ENCODE peak calls at places on chromosomes 2 and 18, in four cellular contexts. L is dorsolateral prefrontal cortex, V is mesothelial cell of epicardium, R is body of pancreas. C is an unnamed sample.

GRCh38 chr2:212032536-212033219 is 505.9 kb downstream of the ERBB4 start:
- DNase-seq in L (no peak), V (no peak), R (no peak), C (no peak)

GRCh38 chr2:154194917-154195643 is 323.4 kb downstream of the GALNT13 start:
- DNase-seq in L (no peak), V (no peak), R (no peak), C (no peak)

GRCh38 chr2:11161747-11162146 is 6.5 kb downstream of the SLC66A3 start:
- DNase-seq in L (no peak), V (peak), R (no peak), C (no peak)

GRCh38 chr2:193973781-193974180 is 1683.2 kb upstream of the SLC39A10 start:
- DNase-seq in L (no peak), V (no peak), R (no peak), C (no peak)

GRCh38 chr2:239938651-239939486 is 86.3 kb downstream of the NDUFA10 start:
- DNase-seq in L (peak), V (no peak), R (peak), C (peak)

GRCh38 chr2:182946949-182947348 is 80.5 kb upstream of the FRZB start:
- DNase-seq in L (no peak), V (no peak), R (no peak), C (no peak)

GRCh38 chr2:175577405-175577986 is 396.0 kb upstream of the ATP5MC3 start:
- DNase-seq in L (no peak), V (no peak), R (no peak), C (no peak)

GRCh38 chr2:35298493-35298892 is 1057.1 kb upstream of the CRIM1 start:
- DNase-seq in L (no peak), V (no peak), R (no peak), C (no peak)

GRCh38 chr2:28004086-28004485 is 113.6 kb downstream of the BABAM2 start:
- DNase-seq in L (no peak), V (no peak), R (no peak), C (no peak)

GRCh38 chr18:12328179-12328823 is 20.3 kb downstream of the TUBB6 start:
- DNase-seq in L (no peak), V (no peak), R (no peak), C (no peak)

GRCh38 chr18:63850010-63850409 is 37.5 kb upstream of the SERPINB2 start:
- DNase-seq in L (no peak), V (no peak), R (no peak), C (no peak)

GRCh38 chr18:48028716-48029115 is 98.3 kb upstream of the SMAD2 start:
- DNase-seq in L (no peak), V (no peak), R (no peak), C (no peak)

GRCh38 chr2:88452151-88452851 is at the start of gene FOXI3:
- DNase-seq in L (no peak), V (peak), R (no peak), C (peak)

GRCh38 chr18:28903366-28903765 is 726.4 kb upstream of the CDH2 start:
- DNase-seq in L (no peak), V (no peak), R (no peak), C (no peak)

GRCh38 chr2:85537600-85538506 is 1.1 kb upstream of the MAT2A start:
- DNase-seq in L (peak), V (peak), R (peak), C (peak)

GRCh38 chr2:42954227-42954962 is 162.0 kb upstream of the HAAO start:
- DNase-seq in L (no peak), V (no peak), R (no peak), C (no peak)

GRCh38 chr2:175030380-175031271 is 25.4 kb upstream of the CHN1 start:
- DNase-seq in L (no peak), V (peak), R (peak), C (no peak)

GRCh38 chr2:236612737-236613136 is 43.1 kb downstream of the ACKR3 start:
- DNase-seq in L (no peak), V (no peak), R (peak), C (no peak)

GRCh38 chr2:215839309-215839708 is 174.0 kb downstream of the MREG start:
- DNase-seq in L (no peak), V (no peak), R (no peak), C (no peak)

GRCh38 chr2:215839816-215840215 is 173.5 kb downstream of the MREG start:
- DNase-seq in L (no peak), V (no peak), R (no peak), C (no peak)

GRCh38 chr2:215843579-215843978 is 169.8 kb downstream of the MREG start:
- DNase-seq in L (no peak), V (no peak), R (peak), C (no peak)

GRCh38 chr2:215836881-215837280 is 176.5 kb downstream of the MREG start:
- DNase-seq in L (no peak), V (no peak), R (no peak), C (no peak)

DNA sequence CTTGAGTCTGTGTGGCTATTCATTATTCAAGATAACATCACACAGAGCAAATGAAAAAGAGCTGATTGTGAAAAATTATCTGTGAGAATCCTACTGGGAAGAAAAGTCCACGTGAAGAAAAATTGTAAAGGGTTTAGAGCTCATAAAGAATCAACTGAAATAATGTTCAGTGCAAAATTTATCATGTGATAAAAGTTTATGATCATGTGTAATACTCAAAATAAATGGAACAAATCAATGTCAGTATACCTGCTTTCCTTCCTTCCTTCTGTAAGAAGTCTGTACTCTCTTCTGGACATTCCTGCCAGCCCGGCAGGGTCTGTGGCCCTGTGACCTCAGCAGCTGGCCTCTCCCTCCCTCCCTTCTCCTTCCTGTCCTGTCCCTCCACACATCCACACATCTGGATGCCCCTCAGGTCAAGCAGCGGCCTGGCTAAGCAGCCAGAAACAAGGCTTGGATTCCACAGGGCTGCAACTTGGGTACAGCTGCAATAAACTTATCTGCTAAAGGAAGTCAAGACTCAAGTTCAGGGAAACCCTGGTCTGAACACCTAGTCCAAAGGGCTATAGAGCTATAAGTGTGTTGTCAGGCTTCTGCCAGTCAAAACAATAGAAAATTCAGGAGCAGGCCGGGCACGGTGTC is 172.1 kb downstream of the MREG start:
- DNase-seq in L (no peak), V (no peak), R (no peak), C (no peak)
- TF ChIP-seq CTCF in L (no peak), V (no peak), R (no peak), C (no peak)

DNA sequence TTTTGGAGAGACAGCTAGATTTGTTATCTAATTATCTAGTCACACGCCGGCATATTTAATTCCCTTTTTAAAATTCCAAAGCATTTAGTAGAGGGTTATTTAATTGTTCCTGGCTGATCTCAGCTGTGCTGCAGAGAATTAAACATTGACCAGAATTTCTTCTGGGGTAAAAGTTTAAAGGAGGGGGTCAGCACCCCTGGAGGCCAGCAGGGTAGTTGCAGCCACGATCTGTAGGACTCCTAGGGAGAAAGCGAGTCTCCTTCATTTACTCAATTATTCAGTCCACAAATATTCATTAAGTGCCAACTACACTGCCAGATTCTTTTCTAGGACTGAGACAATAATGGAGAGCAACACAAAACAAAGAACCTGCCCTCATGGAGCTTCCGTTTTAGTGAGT is 294.3 kb downstream of the RDH14 start:
- DNase-seq in L (no peak), V (no peak), R (no peak), C (no peak)
- TF ChIP-seq CTCF in L (no peak), V (peak), R (peak), C (no peak)

DNA sequence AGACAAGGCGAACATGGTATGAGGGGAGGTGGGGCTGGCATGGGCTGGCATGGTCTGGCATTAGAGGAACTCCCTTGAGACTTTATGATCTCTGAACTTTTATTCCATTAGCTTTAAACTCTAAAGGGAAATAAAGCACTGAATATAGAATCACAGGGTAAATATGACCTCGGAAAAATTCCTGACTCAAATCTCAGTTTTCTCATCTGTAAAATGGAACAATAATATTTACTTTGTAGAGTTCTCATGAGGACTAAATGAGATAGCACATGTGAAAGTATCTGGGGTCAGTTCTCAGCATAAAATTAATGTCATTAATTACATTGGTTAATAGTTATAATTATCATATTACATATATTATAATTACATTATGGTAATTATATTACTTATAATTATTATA is 65.9 kb downstream of the ARHGAP25 start:
- DNase-seq in L (no peak), V (no peak), R (no peak), C (no peak)
- TF ChIP-seq CTCF in L (no peak), V (no peak), R (no peak), C (no peak)

GRCh38 chr2:137050949-137051348 is 285.6 kb downstream of the THSD7B start:
- DNase-seq in L (no peak), V (no peak), R (no peak), C (no peak)
- TF ChIP-seq CTCF in L (no peak), V (peak), R (no peak), C (no peak)

DNA sequence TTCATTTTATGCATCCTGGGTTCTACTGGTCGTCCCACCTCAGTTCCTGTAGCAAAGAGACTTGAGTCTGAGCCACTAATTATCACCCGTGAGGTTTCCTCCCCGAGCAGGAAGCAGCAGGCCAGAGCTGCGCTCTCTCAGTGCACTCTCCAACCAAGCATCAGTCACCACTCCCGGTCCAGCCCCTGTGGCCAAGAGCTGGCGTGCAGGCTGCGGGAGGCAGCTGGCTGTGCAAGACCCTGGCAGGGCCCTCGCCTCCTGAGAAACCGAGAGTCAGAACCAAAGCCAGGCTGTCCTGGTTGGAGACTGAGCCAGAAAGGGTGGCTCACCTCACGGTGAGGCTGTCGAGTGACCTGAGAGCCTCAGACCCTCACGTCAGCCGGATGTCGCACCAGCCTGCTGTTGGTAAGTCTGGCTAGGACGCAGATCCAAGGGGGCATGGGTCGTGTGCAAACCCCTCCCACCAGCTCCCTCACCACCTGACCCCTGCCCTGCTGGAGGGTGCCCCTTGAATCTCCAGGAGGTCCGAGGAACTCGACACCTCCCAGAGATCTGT is 7.1 kb downstream of the STEAP3 start:
- DNase-seq in L (no peak), V (no peak), R (no peak), C (no peak)
- TF ChIP-seq CTCF in L (no peak), V (no peak), R (no peak), C (no peak)

GRCh38 chr2:332592-332991 is 44.7 kb upstream of the ALKAL2 start:
- DNase-seq in L (no peak), V (no peak), R (no peak), C (no peak)
- TF ChIP-seq CTCF in L (no peak), V (no peak), R (no peak), C (no peak)

DNA sequence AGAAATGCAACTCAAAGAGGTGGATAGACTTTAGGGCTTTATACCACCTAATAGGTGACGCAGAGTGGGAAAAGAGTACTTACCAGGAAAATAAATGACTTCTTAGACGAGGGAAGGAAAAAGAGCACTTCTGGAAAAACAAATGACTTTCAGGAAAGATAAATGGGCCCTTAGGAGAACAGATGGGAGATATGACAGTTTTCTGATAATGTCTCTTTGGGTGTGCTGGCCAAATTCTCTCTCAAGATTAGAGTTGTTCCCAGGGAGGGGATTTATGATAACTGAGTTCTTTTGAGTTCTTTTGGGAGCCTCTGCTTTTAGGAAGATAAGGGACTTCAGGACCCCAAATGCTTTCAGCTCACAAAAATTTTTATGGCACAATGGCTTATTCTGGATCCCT is 104.2 kb upstream of the MSH2 start:
- DNase-seq in L (no peak), V (no peak), R (no peak), C (no peak)
- TF ChIP-seq CTCF in L (no peak), V (no peak), R (no peak), C (no peak)

GRCh38 chr2:144159264-144159663 is 360.7 kb downstream of the ZEB2 start:
- DNase-seq in L (no peak), V (no peak), R (no peak), C (no peak)
- TF ChIP-seq CTCF in L (no peak), V (peak), R (no peak), C (no peak)

GRCh38 chr2:119826370-119826961 is 66.7 kb downstream of the PTPN4 start:
- DNase-seq in L (peak), V (no peak), R (peak), C (no peak)
- TF ChIP-seq CTCF in L (peak), V (no peak), R (peak), C (no peak)